ENCODE peak calls at places on chromosomes 4 and X, in ten cellular contexts. Y, B, K, V, U, X, Q, D, F and O are unnamed samples.

GRCh38 chrX:140744085-140744484 is 34.5 kb downstream of the LINC00632 start:
- DNase-seq in V (no peak), K (no peak), Q (no peak), F (no peak), B (no peak), U (no peak), X (no peak), D (no peak), Y (peak), O (no peak)

GRCh38 chrX:109826954-109827708 is 94.1 kb upstream of the ACSL4 start:
- DNase-seq in D (no peak), Q (no peak), X (no peak), F (no peak), Y (peak), B (no peak), U (no peak), V (no peak), K (peak), O (no peak)

GRCh38 chr4:8756816-8757215 is 114.8 kb downstream of the HMX1 start:
- DNase-seq in Q (peak), K (no peak), V (no peak), B (no peak), Y (no peak), F (no peak), X (no peak), U (no peak), D (no peak), O (no peak)

GRCh38 chr4:115927382-115927781 is 814.0 kb upstream of the NDST4 start:
- DNase-seq in Q (no peak), U (no peak), V (no peak), F (no peak), K (no peak), B (no peak), D (no peak), X (no peak), Y (no peak), O (no peak)

GRCh38 chr4:15765910-15766703 is 12.0 kb upstream of the CD38 start:
- DNase-seq in D (no peak), U (no peak), K (no peak), X (no peak), F (no peak), Q (no peak), V (no peak), Y (no peak), B (no peak), O (no peak)

GRCh38 chr4:56787380-56787779 is 34.1 kb downstream of the SPINK2 start:
- DNase-seq in Y (no peak), K (no peak), X (no peak), F (no peak), Q (peak), D (no peak), B (no peak), U (no peak), V (peak), O (peak)

GRCh38 chr4:176883681-176884418 is 91.1 kb upstream of the VEGFC start:
- DNase-seq in U (no peak), D (no peak), Q (no peak), V (no peak), X (no peak), Y (peak), F (no peak), K (peak), B (peak), O (no peak)

GRCh38 chrX:3257471-3257870 is 89.0 kb downstream of the MXRA5 start:
- DNase-seq in X (no peak), Y (no peak), K (no peak), Q (no peak), U (no peak), B (no peak), V (no peak), D (no peak), F (no peak), O (no peak)

GRCh38 chr4:181611033-181611711 is 632.0 kb upstream of the TENM3 start:
- DNase-seq in D (no peak), V (no peak), U (no peak), K (no peak), B (no peak), F (no peak), Q (no peak), Y (no peak), X (no peak), O (no peak)